ENCODE peak calls at places on chromosome 4, in eight cellular contexts. G is nucleus accumbens; Q is HepG2; P is stimulated activated CD4-positive, alpha-beta T cell treated with anti-CD3 and anti-CD28 coated beads, Interleukin-12 subunit alpha, Interleukin-12 subunit beta, amount 100 ng/mL, for 4 hours; H is NCI-H1092; F is hippocampal formation; A is activated T-helper 1 cell treated with Interleukin-2 at 50 U/mL for 16 hours; I is T follicular helper cell. N is an unnamed sample.

GRCh38 chr4:44806076-44806475 is 79.7 kb upstream of the GNPDA2 start:
- DNase-seq in P (no peak), A (no peak), F (no peak), Q (no peak), H (no peak), G (no peak), I (no peak), N (no peak)

GRCh38 chr4:140054861-140055260 is 99.1 kb downstream of the MAML3 start:
- DNase-seq in P (no peak), A (no peak), H (no peak), I (no peak), Q (no peak), G (no peak), F (no peak), N (no peak)

GRCh38 chr4:139849219-139849618 is 183.6 kb downstream of the MGST2 start:
- DNase-seq in Q (peak; percentile 43), H (no peak), P (no peak), G (no peak), I (no peak), F (no peak), A (no peak), N (no peak)

GRCh38 chr4:97395980-97396562 is 747.2 kb downstream of the STPG2 start:
- DNase-seq in I (no peak), P (no peak), A (no peak), H (no peak), Q (no peak), G (no peak), F (no peak), N (no peak)

GRCh38 chr4:134388351-134388750 is 186.8 kb upstream of the PABPC4L start:
- DNase-seq in A (no peak), I (no peak), F (no peak), Q (no peak), G (no peak), H (no peak), P (no peak), N (no peak)

GRCh38 chr4:73668806-73669205 is 48.6 kb upstream of the RASSF6 start:
- DNase-seq in I (no peak), Q (no peak), G (no peak), F (no peak), A (no peak), P (no peak), H (peak; percentile 41), N (no peak)

GRCh38 chr4:112099701-112100289 is 45.5 kb upstream of the FAM241A start:
- DNase-seq in G (no peak), Q (peak; percentile 57), F (no peak), I (no peak), H (no peak), P (no peak), A (no peak), N (no peak)

GRCh38 chr4:167321299-167321698 is 87.0 kb upstream of the SPOCK3 start:
- DNase-seq in F (no peak), P (no peak), A (no peak), H (no peak), G (no peak), Q (no peak), I (no peak), N (no peak)

GRCh38 chr4:165207016-165207430 is 338 bp upstream of the KLHL2 start:
- DNase-seq in A (no peak), Q (no peak), H (no peak), P (no peak), F (no peak), G (no peak), I (no peak), N (peak; percentile 56)

GRCh38 chr4:152973614-152974200 is 37.6 kb downstream of the FHDC1 start:
- DNase-seq in F (no peak), I (no peak), P (no peak), H (no peak), G (no peak), A (no peak), Q (no peak), N (no peak)

GRCh38 chr4:86026720-86027119 is 333.1 kb downstream of the MAPK10 start:
- DNase-seq in A (no peak), F (no peak), G (no peak), H (no peak), Q (no peak), I (no peak), P (no peak), N (no peak)

GRCh38 chr4:118587946-118588345 is 97.2 kb upstream of the METTL14 start:
- DNase-seq in F (no peak), I (no peak), P (no peak), H (no peak), Q (no peak), G (no peak), A (no peak), N (no peak)